ENCODE peak calls at places on chromosomes 2 and 18, in five cellular contexts. C, E, R, N and G are unnamed samples. For H3K27me3, the result is how much of the 10 kb centered on the place peaks cover.

GRCh38 chr2:177072069-177072468 is 140.5 kb upstream of the HNRNPA3 start:
- DNase-seq in N (no peak), E (no peak), R (no peak), C (no peak), G (no peak)

GRCh38 chr2:231017250-231017636 is 20.1 kb upstream of the C2orf72 start:
- DNase-seq in N (no peak), R (no peak), E (no peak), C (no peak), G (no peak)

GRCh38 chr2:179344280-179344961 is 79.8 kb upstream of the SESTD1 start:
- DNase-seq in C (peak), E (peak), R (no peak), N (no peak), G (no peak)

GRCh38 chr2:236577481-236578410 is 8.1 kb downstream of the ACKR3 start:
- DNase-seq in C (no peak), N (no peak), R (no peak), E (no peak), G (no peak)

GRCh38 chr18:48514786-48515185 is 24.0 kb upstream of the CTIF start:
- DNase-seq in N (no peak), R (no peak), E (no peak), C (no peak), G (no peak)

GRCh38 chr2:169361706-169362345 is 508 bp downstream of the LRP2 start:
- DNase-seq in C (no peak), E (peak), N (no peak), R (no peak), G (no peak)

GRCh38 chr2:235709124-235709813 is 215.4 kb downstream of the AGAP1 start:
- DNase-seq in N (no peak), C (peak), R (peak), E (peak), G (no peak)

GRCh38 chr2:88658318-88658717 is 31.1 kb upstream of the EIF2AK3 start:
- DNase-seq in R (peak), N (no peak), C (peak), E (peak), G (no peak)

GRCh38 chr2:27996156-27996920 is 105.8 kb downstream of the BABAM2 start:
- DNase-seq in E (peak), N (no peak), R (no peak), C (no peak), G (no peak)

GRCh38 chr2:179581605-179582004 is 279.8 kb downstream of the ZNF385B start:
- DNase-seq in R (no peak), C (no peak), E (no peak), N (no peak), G (no peak)

GRCh38 chr2:98736464-98736889 is 5.5 kb upstream of the MGAT4A start:
- DNase-seq in C (no peak), E (peak), R (peak), N (no peak), G (no peak)

GRCh38 chr2:96485751-96486643 is 19.2 kb downstream of the NEURL3 start:
- DNase-seq in C (peak), R (peak), N (peak), E (peak), G (peak)

GRCh38 chr2:181602017-181602416 is 54.9 kb downstream of the CERKL start:
- DNase-seq in E (no peak), N (no peak), C (no peak), R (no peak), G (no peak)

GRCh38 chr18:58128286-58129018 is 84.4 kb downstream of the NEDD4L start:
- DNase-seq in N (no peak), C (peak), E (peak), R (no peak), G (no peak)

GRCh38 chr2:72989770-72990556 is 72.6 kb downstream of the EMX1 start:
- DNase-seq in C (peak), E (no peak), N (no peak), R (no peak), G (no peak)

GRCh38 chr2:160028431-160029269 is 33.8 kb downstream of the PLA2R1 start:
- DNase-seq in C (peak), R (no peak), N (no peak), E (peak), G (no peak)

GRCh38 chr2:65299246-65299645 is 71.6 kb downstream of the ACTR2 start:
- DNase-seq in E (peak), C (peak), R (no peak), N (no peak), G (no peak)

GRCh38 chr2:47028846-47029560 is 113.4 kb upstream of the MCFD2 start:
- DNase-seq in C (no peak), E (no peak), N (no peak), R (no peak), G (no peak)

GRCh38 chr2:150981826-150982225 is 279.8 kb downstream of the RBM43 start:
- DNase-seq in E (peak), R (no peak), C (peak), N (no peak), G (peak)

GRCh38 chr2:15762449-15762848 is 170.8 kb downstream of the DDX1 start:
- DNase-seq in R (no peak), N (peak), E (no peak), C (no peak), G (no peak)

GRCh38 chr18:22345733-22346132 is 72.0 kb downstream of the CTAGE1 start:
- DNase-seq in C (peak), N (no peak), E (peak), R (no peak), G (no peak)

GRCh38 chr18:12608292-12608691 is 49.6 kb downstream of the SPIRE1 start:
- DNase-seq in N (no peak), E (no peak), C (peak), R (peak), G (no peak)

GRCh38 chr2:158984554-158985207 is 16.2 kb downstream of the TANC1 start:
- DNase-seq in E (no peak), N (no peak), C (peak), R (no peak), G (no peak)

GRCh38 chr2:152386266-152386665 is 51.3 kb downstream of the FMNL2 start:
- DNase-seq in N (no peak), C (no peak), E (no peak), R (no peak), G (no peak)

GRCh38 chr18:68564961-68565360 is 149.9 kb downstream of the TMX3 start:
- DNase-seq in N (no peak), C (no peak), E (no peak), R (no peak), G (no peak)

GRCh38 chr2:11790228-11790627 is 43.8 kb downstream of the LPIN1 start:
- DNase-seq in R (no peak), C (no peak), N (no peak), E (no peak), G (no peak)

GRCh38 chr2:128557841-128558241 is 239.2 kb upstream of the HS6ST1 start:
- DNase-seq in N (no peak), C (peak), E (peak), R (no peak), G (no peak)

GRCh38 chr2:128465246-128466170 is 146.8 kb upstream of the HS6ST1 start:
- DNase-seq in R (no peak), C (no peak), E (no peak), N (peak), G (no peak)

GRCh38 chr2:170320948-170321347 is 143.0 kb downstream of the MYO3B start:
- DNase-seq in C (no peak), E (no peak), R (no peak), N (no peak), G (no peak)

GRCh38 chr2:117957616-117958015 is 56.3 kb downstream of the CCDC93 start:
- DNase-seq in N (no peak), C (no peak), E (no peak), R (no peak), G (no peak)

DNA sequence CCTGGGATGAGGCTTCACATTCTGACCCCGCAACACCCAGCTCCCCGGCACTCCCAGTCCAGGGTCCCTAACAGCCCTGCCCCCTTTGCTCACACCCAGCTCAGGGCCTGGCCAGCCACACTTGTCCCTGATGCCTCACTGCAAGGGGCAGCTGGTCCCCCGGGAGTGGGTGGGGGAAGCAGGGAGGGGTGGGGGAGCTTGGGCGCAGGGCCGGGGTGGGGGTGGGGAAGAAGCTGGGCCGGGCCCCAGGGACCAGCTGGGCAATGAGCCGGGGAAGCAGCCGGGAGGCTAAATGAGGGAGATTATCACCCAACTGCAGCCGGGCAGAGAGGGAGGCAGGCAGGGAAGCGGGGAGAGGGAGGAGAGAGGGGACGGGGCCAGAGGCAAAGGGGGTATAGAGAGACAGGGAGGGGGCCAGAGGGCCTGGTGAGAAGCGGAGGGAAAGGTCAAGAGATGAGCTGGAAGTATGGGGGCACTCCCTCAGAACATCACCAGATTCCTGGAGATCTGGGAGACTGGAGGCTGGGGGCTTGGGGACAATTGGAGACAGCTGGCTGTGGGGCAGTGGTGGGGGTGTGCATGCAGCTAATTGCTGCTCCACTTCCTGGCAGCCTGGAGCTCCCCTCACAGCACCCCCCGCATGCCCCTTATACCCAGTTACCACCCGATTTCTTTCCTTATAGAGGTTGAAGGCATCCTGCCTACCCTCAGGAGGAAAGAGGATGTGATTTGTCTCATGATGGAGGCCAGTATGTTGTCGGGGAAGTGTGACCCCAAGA is 2.5 kb upstream of the ASIC4 start:
- DNase-seq in N (no peak), R (no peak), E (no peak), C (no peak), G (no peak)
- H3K27me3 ChIP-seq in N (under half), R (half or more), E (half or more), C (half or more), G (half or more)

DNA sequence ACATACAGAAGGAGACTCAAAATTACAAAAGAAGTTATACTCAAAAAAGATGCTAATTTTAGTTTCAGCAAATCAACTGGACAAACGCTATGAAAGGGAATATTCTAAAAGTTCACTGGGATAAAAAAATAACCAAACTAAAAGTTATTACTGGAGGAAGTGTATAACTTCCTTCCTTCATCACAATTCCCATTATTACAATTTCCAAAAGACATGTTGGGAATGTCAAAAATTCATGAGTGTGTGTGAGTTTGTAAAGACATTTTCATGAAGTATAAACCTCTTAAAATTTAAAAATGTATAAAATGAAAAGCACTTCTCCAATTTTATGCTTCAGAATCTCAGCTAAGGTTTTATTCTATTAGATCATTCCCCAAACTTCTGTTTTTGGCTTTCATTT is 67.8 kb downstream of the MERTK start:
- DNase-seq in N (no peak), C (no peak), E (no peak), R (no peak), G (no peak)
- H3K27me3 ChIP-seq in N (under half), C (under half), E (under half), R (half or more), G (under half)

GRCh38 chr18:46360102-46360699 is 256.0 kb downstream of the HAUS1 start:
- DNase-seq in N (no peak), C (no peak), E (no peak), R (no peak), G (no peak)
- H3K27me3 ChIP-seq in N (under half), C (under half), E (under half), R (under half), G (under half)

GRCh38 chr2:218970916-218971315 is 11.4 kb downstream of the CDK5R2 start:
- DNase-seq in R (no peak), E (no peak), C (no peak), N (no peak), G (no peak)

GRCh38 chr2:218980800-218981389 is 4.1 kb downstream of the FEV start:
- DNase-seq in C (no peak), R (no peak), N (no peak), E (no peak), G (no peak)

GRCh38 chr2:218979846-218980738 is 4.9 kb downstream of the FEV start:
- DNase-seq in C (peak), N (peak), E (peak), R (no peak), G (no peak)

DNA sequence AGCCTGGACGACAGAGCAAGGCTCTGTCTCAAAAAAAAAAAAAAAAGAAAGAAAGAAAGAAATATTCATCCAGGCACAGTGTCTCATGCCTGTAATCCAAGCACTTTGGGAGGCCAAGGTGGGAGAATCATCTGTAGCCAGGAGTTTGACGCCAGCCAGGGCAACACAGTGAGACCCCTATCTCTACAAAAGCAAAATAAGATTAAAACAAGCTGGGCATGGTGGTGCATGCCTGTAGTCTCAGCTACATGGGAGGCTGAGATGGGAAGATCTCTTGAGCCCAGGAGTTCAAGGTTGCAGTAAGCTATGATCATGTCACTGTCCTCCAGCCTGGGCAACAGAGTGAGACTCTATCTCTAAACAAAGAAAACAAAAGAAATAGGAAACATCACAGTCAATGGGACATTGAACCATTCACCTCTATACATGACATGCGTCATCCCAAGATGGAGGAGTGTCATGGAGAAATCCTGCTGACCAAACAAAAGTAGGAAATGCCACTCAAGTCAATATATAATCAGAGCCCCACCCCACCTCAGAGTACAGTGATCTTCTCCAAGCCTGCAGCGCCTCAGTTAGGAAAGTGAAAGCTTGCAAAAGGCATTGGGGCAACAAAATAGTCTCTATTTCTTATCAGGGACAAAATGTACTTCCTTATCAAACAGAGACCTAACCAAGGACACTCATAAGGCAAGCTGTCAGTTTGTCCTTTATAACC is 9.8 kb downstream of the FEV start:
- DNase-seq in C (no peak), E (no peak), N (no peak), R (no peak), G (no peak)
- H3K27me3 ChIP-seq in C (half or more), E (half or more), N (under half), R (half or more), G (under half)